ENCODE peak calls at places on chromosomes 1 and 21, in ten cellular contexts. P, F, Z, L, I, W, V, J, H and Q are unnamed samples.
A peak's percentile ranks its signal among the peaks of the same experiment; 100 is the strongest.

GRCh38 chr1:206447792-206448191 is 22.5 kb upstream of the IKBKE start:
- DNase-seq in P (no peak), F (no peak), Z (no peak), L (no peak), I (no peak), W (no peak), V (no peak), J (no peak), H (no peak), Q (no peak)

GRCh38 chr1:45370575-45370974 is 30.3 kb upstream of the MUTYH start:
- DNase-seq in P (no peak), F (no peak), Z (no peak), L (no peak), I (no peak), W (no peak), V (no peak), J (no peak), H (no peak), Q (no peak)

GRCh38 chr1:179144621-179145020 is 62.8 kb downstream of the TOR3A start:
- DNase-seq in P (no peak), F (no peak), Z (no peak), L (peak; percentile 78), I (no peak), W (no peak), V (no peak), J (no peak), H (no peak), Q (no peak)

GRCh38 chr1:233240839-233241682 is 54.5 kb downstream of the PCNX2 start:
- DNase-seq in P (no peak), F (peak; percentile 53), Z (peak; percentile 52), L (peak; percentile 74), I (peak; percentile 31), W (no peak), V (peak; percentile 55), J (peak; percentile 60), H (peak; percentile 62), Q (peak; percentile 76)

GRCh38 chr1:79005945-79006344 is 585 bp downstream of the ADGRL4 start:
- DNase-seq in P (no peak), F (no peak), Z (no peak), L (peak; percentile 40), I (no peak), W (no peak), V (no peak), J (no peak), H (no peak), Q (no peak)

GRCh38 chr21:26491663-26492062 is 81.4 kb downstream of the CYYR1 start:
- DNase-seq in P (no peak), F (no peak), Z (no peak), L (no peak), I (no peak), W (no peak), V (no peak), J (no peak), H (no peak), Q (no peak)

GRCh38 chr1:158833269-158833668 is 2.1 kb downstream of the MNDA start:
- DNase-seq in P (no peak), F (no peak), Z (no peak), L (no peak), I (no peak), W (no peak), V (no peak), J (no peak), H (no peak), Q (no peak)

GRCh38 chr1:114124644-114125043 is 29.0 kb downstream of the SYT6 start:
- DNase-seq in P (no peak), F (no peak), Z (no peak), L (no peak), I (no peak), W (peak; percentile 51), V (no peak), J (no peak), H (no peak), Q (no peak)

GRCh38 chr1:154328318-154329151 is 3.2 kb downstream of the ATP8B2 start:
- DNase-seq in P (peak; percentile 93), F (peak; percentile 85), Z (peak; percentile 74), L (peak; percentile 92), I (peak; percentile 61), W (peak; percentile 94), V (peak; percentile 93), J (peak; percentile 87), H (peak; percentile 86), Q (peak; percentile 93)

GRCh38 chr1:31581821-31582810 is 5.8 kb downstream of the TINAGL1 start:
- DNase-seq in P (no peak), F (no peak), Z (no peak), L (peak; percentile 42), I (peak; percentile 63), W (no peak), V (no peak), J (no peak), H (no peak), Q (peak; percentile 6)

GRCh38 chr1:203286161-203286984 is 18.9 kb upstream of the BTG2 start:
- DNase-seq in P (no peak), F (no peak), Z (no peak), L (no peak), I (no peak), W (no peak), V (no peak), J (no peak), H (no peak), Q (no peak)

GRCh38 chr1:101664726-101665125 is 332.0 kb downstream of the OLFM3 start:
- DNase-seq in P (no peak), F (no peak), Z (no peak), L (no peak), I (no peak), W (no peak), V (no peak), J (no peak), H (no peak), Q (no peak)

GRCh38 chr1:42439940-42440339 is 15.9 kb downstream of the ZMYND12 start:
- DNase-seq in P (no peak), F (no peak), Z (no peak), L (peak; percentile 85), I (no peak), W (no peak), V (no peak), J (no peak), H (no peak), Q (no peak)

GRCh38 chr1:156938813-156939212 is 18.4 kb downstream of the LRRC71 start:
- DNase-seq in P (no peak), F (no peak), Z (no peak), L (no peak), I (no peak), W (no peak), V (no peak), J (no peak), H (no peak), Q (no peak)

GRCh38 chr1:204343850-204344249 is 15.9 kb downstream of the PLEKHA6 start:
- DNase-seq in P (no peak), F (no peak), Z (no peak), L (no peak), I (no peak), W (no peak), V (no peak), J (no peak), H (no peak), Q (no peak)

GRCh38 chr1:65230741-65231439 is 78.5 kb upstream of the DNAJC6 start:
- DNase-seq in P (no peak), F (no peak), Z (no peak), L (no peak), I (no peak), W (no peak), V (no peak), J (no peak), H (no peak), Q (no peak)

GRCh38 chr1:208163542-208163941 is 80.6 kb downstream of the PLXNA2 start:
- DNase-seq in P (no peak), F (no peak), Z (no peak), L (no peak), I (no peak), W (peak; percentile 33), V (no peak), J (no peak), H (no peak), Q (no peak)

GRCh38 chr1:247145279-247145678 is 26.5 kb downstream of the ZNF124 start:
- DNase-seq in P (no peak), F (no peak), Z (no peak), L (no peak), I (no peak), W (no peak), V (no peak), J (no peak), H (no peak), Q (no peak)

GRCh38 chr1:247147781-247148180 is 24.0 kb downstream of the ZNF124 start:
- DNase-seq in P (no peak), F (no peak), Z (no peak), L (no peak), I (no peak), W (no peak), V (no peak), J (no peak), H (no peak), Q (no peak)

GRCh38 chr1:247146671-247147070 is 25.1 kb downstream of the ZNF124 start:
- DNase-seq in P (no peak), F (no peak), Z (no peak), L (no peak), I (no peak), W (no peak), V (no peak), J (no peak), H (no peak), Q (no peak)
- H3K9me3 ChIP-seq in P (peaks cover 68% of the 10 kb centered on the region), F (peaks cover 99% of the 10 kb centered on the region), Z (no peaks in the 10 kb centered on the region), L (no peaks in the 10 kb centered on the region), I (no peaks in the 10 kb centered on the region), W (no peaks in the 10 kb centered on the region), V (peaks cover 21% of the 10 kb centered on the region), J (peaks cover 59% of the 10 kb centered on the region), H (peaks cover 86% of the 10 kb centered on the region), Q (no peaks in the 10 kb centered on the region)

GRCh38 chr1:192489046-192489445 is 86.5 kb upstream of the RGS1 start:
- DNase-seq in P (no peak), F (no peak), Z (no peak), L (peak; percentile 55), I (no peak), W (no peak), V (no peak), J (no peak), H (no peak), Q (no peak)
- H3K4me1 ChIP-seq in P (no peaks in the 10 kb centered on the region), F (peaks cover 18% of the 10 kb centered on the region), Z (peaks cover 24% of the 10 kb centered on the region), L (peaks cover 32% of the 10 kb centered on the region), I (peaks cover 23% of the 10 kb centered on the region), W (peaks cover 56% of the 10 kb centered on the region), V (no peaks in the 10 kb centered on the region), J (no peaks in the 10 kb centered on the region), H (peaks cover 16% of the 10 kb centered on the region), Q (no peaks in the 10 kb centered on the region)

GRCh38 chr1:16970132-16970910 is 10.1 kb downstream of the MFAP2 start:
- DNase-seq in P (no peak), F (no peak), Z (no peak), L (no peak), I (no peak), W (no peak), V (no peak), J (no peak), H (no peak), Q (no peak)
- H3K4me3 ChIP-seq in P (no peak overlapping the region), F (no peak overlapping the region), Z (no peak overlapping the region), L (no peak overlapping the region), I (no peak overlapping the region), W (no peak overlapping the region), V (no peak overlapping the region), J (no peak overlapping the region), H (no peak overlapping the region), Q (no peak overlapping the region)

DNA sequence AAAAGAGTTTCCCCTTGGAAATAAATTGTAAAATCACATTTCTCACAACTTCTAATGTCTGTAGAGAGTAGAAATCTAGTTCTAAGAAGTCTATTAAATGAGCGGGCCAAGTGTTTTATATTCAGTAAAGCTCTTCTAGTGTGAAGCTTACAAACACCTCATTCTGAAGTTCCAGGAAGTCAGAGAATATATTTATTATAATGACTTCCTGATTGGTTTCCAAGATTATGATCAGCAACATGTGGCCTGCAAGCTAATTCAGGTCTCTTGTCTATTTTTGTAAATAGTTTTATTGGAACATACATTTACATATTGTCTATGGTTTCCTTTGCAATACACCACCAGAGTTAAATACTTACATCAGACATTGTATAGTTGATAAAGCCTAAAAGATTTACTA is 603.9 kb downstream of the AMY1C start:
- DNase-seq in P (no peak), F (no peak), Z (no peak), L (no peak), I (no peak), W (no peak), V (no peak), J (no peak), H (no peak), Q (no peak)
- H3K9me3 ChIP-seq in P (no peaks in the 10 kb centered on the region), F (no peaks in the 10 kb centered on the region), Z (no peaks in the 10 kb centered on the region), L (no peaks in the 10 kb centered on the region), I (no peaks in the 10 kb centered on the region), W (no peaks in the 10 kb centered on the region), V (no peaks in the 10 kb centered on the region), J (no peaks in the 10 kb centered on the region), H (no peaks in the 10 kb centered on the region), Q (no peaks in the 10 kb centered on the region)